ENCODE peak calls at places on chromosomes 12 and 14, in eight cellular contexts. H is ovary, K is transverse colon, W is upper lobe of left lung, C is sigmoid colon, J is H1, A is GM12878, S is K562. Z is an unnamed sample. For H3K27me3, the result is how much of the 10 kb centered on the place peaks cover.

GRCh38 chr12:6372403-6373003 is 2.9 kb downstream of the SCNN1A start:
- DNase-seq in J (no peak), W (no peak), C (peak), S (no peak), A (no peak), K (peak), H (peak), Z (peak)

GRCh38 chr12:176321-177181 is 37.4 kb downstream of the SLC6A12 start:
- DNase-seq in H (no peak), J (no peak), W (no peak), A (no peak), S (peak), K (peak), C (no peak), Z (no peak)

GRCh38 chr12:114013601-114014345 is 47.6 kb upstream of the RBM19 start:
- DNase-seq in C (no peak), W (no peak), J (peak), S (peak), H (no peak), K (no peak), A (no peak), Z (no peak)

GRCh38 chr12:81450920-81451739 is 308.0 kb downstream of the PPFIA2 start:
- DNase-seq in A (no peak), J (peak), C (no peak), H (no peak), W (no peak), K (no peak), S (peak), Z (no peak)

GRCh38 chr12:66668311-66668710 is 10.6 kb downstream of the GRIP1 start:
- DNase-seq in A (no peak), J (no peak), W (no peak), C (no peak), H (no peak), S (no peak), K (no peak), Z (no peak)

GRCh38 chr12:32895688-32896437 is 714 bp downstream of the PKP2 start:
- DNase-seq in K (peak), H (peak), S (peak), A (no peak), J (peak), W (peak), C (no peak), Z (no peak)

GRCh38 chr12:130859128-130859527 is 12.7 kb upstream of the RAN start:
- DNase-seq in A (no peak), J (no peak), K (no peak), W (no peak), S (peak), H (no peak), C (peak), Z (no peak)

GRCh38 chr14:21039585-21040369 is 2.4 kb upstream of the RNASE7 start:
- DNase-seq in A (no peak), W (no peak), H (peak), K (peak), J (peak), S (peak), C (peak), Z (peak)

GRCh38 chr14:61420326-61420725 is 98.9 kb downstream of the PRKCH start:
- DNase-seq in S (no peak), A (no peak), K (no peak), H (no peak), W (no peak), J (no peak), C (no peak), Z (no peak)

GRCh38 chr12:29591140-29592020 is 93.9 kb upstream of the OVCH1 start:
- DNase-seq in H (peak), A (no peak), S (peak), C (no peak), J (peak), W (no peak), K (no peak), Z (no peak)

GRCh38 chr12:125225641-125226040 is 160.4 kb downstream of the AACS start:
- DNase-seq in J (no peak), A (no peak), K (no peak), S (no peak), H (no peak), C (no peak), W (no peak), Z (no peak)

GRCh38 chr12:7345232-7345631 is 41.4 kb downstream of the ACSM4 start:
- DNase-seq in J (no peak), S (no peak), A (no peak), K (no peak), W (no peak), C (no peak), H (no peak), Z (no peak)

GRCh38 chr12:82818276-82819035 is 131.8 kb downstream of the TMTC2 start:
- DNase-seq in J (no peak), A (no peak), C (no peak), H (no peak), K (no peak), W (no peak), S (no peak), Z (no peak)

GRCh38 chr12:83462419-83462818 is 775.7 kb downstream of the TMTC2 start:
- DNase-seq in K (no peak), J (no peak), H (no peak), A (no peak), C (no peak), W (no peak), S (no peak), Z (no peak)

GRCh38 chr12:39230086-39230485 is 212.8 kb downstream of the KIF21A start:
- DNase-seq in S (no peak), J (no peak), W (no peak), C (no peak), H (no peak), A (no peak), K (no peak), Z (no peak)

GRCh38 chr14:94313991-94314655 is 9.0 kb downstream of the SERPINA6 start:
- DNase-seq in K (no peak), C (no peak), W (no peak), S (no peak), A (no peak), J (no peak), H (no peak), Z (peak)

GRCh38 chr14:100634026-100634425 is 46.8 kb upstream of the BEGAIN start:
- DNase-seq in H (no peak), W (no peak), A (no peak), C (no peak), S (no peak), J (no peak), K (no peak), Z (no peak)

GRCh38 chr14:65230287-65230728 is 128.0 kb upstream of the MAX start:
- DNase-seq in S (peak), H (no peak), C (peak), J (no peak), A (no peak), W (no peak), K (no peak), Z (peak)

GRCh38 chr12:51827925-51828818 is 20.3 kb downstream of the FIGNL2 start:
- DNase-seq in K (peak), C (no peak), J (no peak), A (no peak), S (peak), H (no peak), W (no peak), Z (no peak)

GRCh38 chr12:89187507-89187906 is 164.8 kb downstream of the DUSP6 start:
- DNase-seq in A (no peak), J (no peak), H (no peak), C (no peak), K (no peak), S (no peak), W (no peak), Z (no peak)

GRCh38 chr12:89189448-89189847 is 162.9 kb downstream of the DUSP6 start:
- DNase-seq in W (no peak), H (no peak), A (no peak), C (no peak), K (no peak), S (no peak), J (no peak), Z (no peak)

GRCh38 chr12:89194683-89195082 is 157.6 kb downstream of the DUSP6 start:
- DNase-seq in H (no peak), C (no peak), K (no peak), J (no peak), W (no peak), S (no peak), A (no peak), Z (no peak)

GRCh38 chr12:89195470-89195869 is 156.8 kb downstream of the DUSP6 start:
- DNase-seq in J (no peak), W (no peak), K (no peak), S (no peak), H (no peak), A (no peak), C (no peak), Z (no peak)

GRCh38 chr12:89192419-89192818 is 159.9 kb downstream of the DUSP6 start:
- DNase-seq in A (no peak), C (no peak), K (no peak), S (no peak), J (no peak), W (no peak), H (no peak), Z (no peak)
- TF ChIP-seq EP300 in A (no peak), C (no peak), K (no peak), S (no peak), J (no peak), W (no peak), H (no peak), Z (no peak)

GRCh38 chr14:102430212-102430908 is 67.6 kb downstream of the TECPR2 start:
- DNase-seq in J (no peak), A (no peak), S (no peak), K (no peak), C (no peak), H (no peak), W (no peak), Z (no peak)
- H3K27me3 ChIP-seq in J (under half), A (under half), S (under half), K (under half), C (under half), H (under half), W (under half), Z (under half)

DNA sequence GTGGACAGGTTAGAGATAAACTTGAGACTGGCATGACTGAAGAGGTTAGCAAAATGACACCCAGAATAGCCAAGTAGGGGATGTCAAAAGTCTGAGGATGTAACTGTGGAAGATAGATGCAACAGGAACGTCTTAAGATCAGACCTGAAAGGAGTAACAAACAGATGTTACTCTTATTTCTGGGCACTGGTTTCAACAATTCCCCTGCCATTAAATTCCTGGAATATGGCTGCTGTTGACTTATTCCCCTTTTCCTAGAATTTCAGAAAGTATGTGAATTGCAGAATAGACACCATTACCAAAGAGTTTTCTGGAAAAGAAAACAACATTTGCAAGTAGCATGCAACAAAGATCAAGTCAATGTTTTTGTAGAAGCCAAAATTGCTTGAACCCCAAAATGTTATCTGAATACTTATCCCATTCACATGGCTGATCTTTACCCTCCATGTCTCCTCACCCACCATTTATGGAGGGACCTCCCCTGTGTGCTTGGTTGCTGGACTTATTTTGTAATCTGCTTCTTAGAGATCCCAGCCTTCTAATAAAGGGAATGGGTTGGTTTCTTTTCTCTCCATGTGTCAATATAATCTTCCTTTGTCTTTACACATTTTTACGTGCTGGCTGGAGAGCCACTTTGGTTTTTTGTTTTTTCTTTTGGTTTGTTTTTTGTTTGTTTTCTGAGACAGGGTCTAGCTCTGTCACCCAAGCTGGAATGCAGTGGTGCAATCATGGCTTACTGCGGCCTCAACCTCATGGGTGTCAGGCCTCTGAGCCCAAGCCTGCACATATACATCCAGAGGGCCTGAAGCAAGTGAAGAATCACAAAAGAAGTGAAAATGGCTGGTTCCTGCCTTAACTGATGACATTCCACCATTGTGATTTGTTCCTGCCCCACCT is 57.0 kb downstream of the BBS10 start:
- DNase-seq in K (no peak), W (no peak), C (no peak), A (no peak), S (no peak), H (no peak), J (no peak), Z (no peak)
- TF ChIP-seq CTCF in K (no peak), W (no peak), C (no peak), A (no peak), S (no peak), H (no peak), J (no peak), Z (no peak)

GRCh38 chr14:35161231-35161630 is 38.9 kb downstream of the PRORP start:
- DNase-seq in K (no peak), W (no peak), A (no peak), S (no peak), H (no peak), C (no peak), J (no peak), Z (no peak)
- TF ChIP-seq EP300 in K (no peak), W (no peak), A (no peak), S (no peak), H (no peak), C (no peak), J (no peak), Z (no peak)

DNA sequence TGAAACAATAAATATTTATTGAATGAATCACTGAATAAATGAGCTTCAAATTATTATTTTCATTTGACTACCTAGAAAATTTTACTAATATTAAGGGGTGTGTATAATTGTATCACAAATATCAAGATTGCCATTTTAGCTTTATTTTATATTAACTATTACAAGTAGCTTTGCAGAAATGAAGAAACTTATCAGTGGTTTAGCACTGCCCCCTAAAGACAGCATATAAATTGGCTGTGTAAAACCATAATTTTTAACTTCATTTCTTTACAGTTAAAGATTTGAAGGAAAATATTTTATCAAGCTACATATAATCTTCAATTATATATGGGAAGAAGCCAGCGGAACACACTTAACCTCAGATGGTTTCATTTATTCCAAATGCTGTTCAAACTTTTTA is 11.4 kb downstream of the GARIN6 start:
- DNase-seq in K (no peak), W (no peak), A (no peak), H (no peak), J (no peak), C (no peak), S (no peak), Z (no peak)
- H3K27me3 ChIP-seq in K (under half), W (under half), A (under half), H (under half), J (under half), C (under half), S (under half), Z (under half)

GRCh38 chr14:104870368-104871144 is 5.5 kb downstream of the CEP170B start:
- DNase-seq in K (peak), C (peak), J (peak), A (no peak), H (peak), S (peak), W (peak), Z (no peak)
- TF ChIP-seq CTCF in K (no peak), C (peak), J (peak), A (peak), H (no peak), S (peak), W (no peak), Z (no peak)

DNA sequence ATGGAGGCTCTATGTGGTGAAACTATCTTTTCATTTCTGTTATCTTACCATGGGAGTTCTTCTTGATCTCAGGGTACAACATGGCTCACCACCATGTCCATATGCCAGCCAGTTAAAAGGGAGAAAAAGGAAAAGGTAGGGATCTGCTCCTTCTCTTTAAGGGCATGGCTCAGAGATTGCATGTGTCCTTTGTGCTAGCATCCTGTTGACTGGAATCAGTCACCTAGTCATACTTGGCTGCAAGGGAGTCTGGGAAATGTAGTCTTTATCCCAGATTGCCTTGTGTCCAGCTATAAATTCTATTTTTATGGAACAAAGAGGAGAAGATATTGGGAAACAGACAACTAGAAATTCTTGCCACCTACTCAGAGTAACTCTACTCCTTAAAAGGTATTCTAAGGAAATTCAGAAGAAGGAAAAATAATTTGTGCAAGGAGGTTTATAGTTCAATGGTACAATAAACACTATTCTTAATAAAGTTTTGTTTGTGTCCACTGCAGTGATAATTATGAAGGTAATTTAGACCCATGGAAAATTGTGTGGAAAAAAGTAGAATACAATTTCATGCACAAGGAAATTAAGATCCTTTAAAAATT is 86.4 kb upstream of the RPH3A start:
- DNase-seq in W (no peak), H (no peak), A (no peak), S (no peak), K (no peak), J (no peak), C (no peak), Z (no peak)
- TF ChIP-seq EP300 in W (no peak), H (no peak), A (no peak), S (no peak), K (no peak), J (no peak), C (no peak), Z (no peak)

GRCh38 chr12:4046150-4046845 is 173.1 kb upstream of the PARP11 start:
- DNase-seq in A (no peak), C (no peak), H (no peak), K (peak), J (peak), S (no peak), W (no peak), Z (no peak)
- H3K27me3 ChIP-seq in A (under half), C (under half), H (under half), K (under half), J (under half), S (under half), W (under half), Z (under half)

DNA sequence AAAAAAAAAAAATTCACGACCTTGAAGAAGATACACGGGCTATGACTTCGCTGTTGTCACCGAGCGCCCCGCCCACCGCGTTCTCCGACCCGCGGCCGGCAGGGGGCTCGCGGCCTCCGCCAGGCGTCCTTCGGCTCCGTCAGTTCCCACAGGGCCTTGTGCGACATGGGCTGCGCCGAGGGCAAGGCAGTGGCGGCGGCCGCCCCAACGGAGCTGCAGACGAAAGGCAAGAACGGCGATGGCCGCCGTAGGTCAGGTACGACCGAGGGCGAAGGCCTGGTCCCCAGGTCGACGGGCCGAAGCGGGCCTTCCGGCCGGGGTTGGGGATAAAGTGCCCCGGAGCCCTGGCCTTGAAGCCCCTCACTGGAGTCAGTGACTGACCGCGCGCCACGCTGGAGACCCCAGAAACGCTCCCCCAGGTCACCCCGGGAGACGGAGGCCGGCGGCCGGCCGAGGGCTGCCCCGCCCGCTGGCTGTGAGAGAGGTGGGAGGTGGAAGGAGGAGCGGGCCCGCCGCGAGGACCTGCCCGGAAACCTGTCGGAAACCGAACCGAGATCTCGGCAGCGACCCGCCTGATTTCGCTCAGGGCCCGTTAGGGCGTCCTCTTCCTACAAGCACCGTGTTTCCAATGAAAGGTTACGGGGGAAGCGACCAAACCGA is at the start of gene TXNRD1:
- DNase-seq in W (peak), K (peak), C (peak), H (peak), S (peak), A (peak), J (peak), Z (peak)
- TF ChIP-seq CTCF in W (peak), K (peak), C (peak), H (peak), S (peak), A (peak), J (peak), Z (peak)

Z was measured in tibial nerve.